ENCODE peak calls at places on chromosomes 5 and 9, in eight cellular contexts. E is K562, F is ovary, P is sigmoid colon, S is Calu3, A is neural progenitor cell, D is keratinocyte, G is GM13976. M is an unnamed sample.

GRCh38 chr5:67301285-67301904 is 104.8 kb upstream of the CD180 start:
- DNase-seq in E (no peak), F (peak), P (peak), S (peak), A (no peak), D (no peak), G (no peak), M (no peak)

GRCh38 chr5:171521219-171521633 is 101.8 kb downstream of the FGF18 start:
- DNase-seq in E (no peak), F (peak), P (no peak), S (peak), A (peak), D (peak), G (no peak), M (no peak)

GRCh38 chr5:157481255-157481654 is 21.2 kb downstream of the NIPAL4 start:
- DNase-seq in E (no peak), F (no peak), P (no peak), S (no peak), A (no peak), D (no peak), G (no peak), M (no peak)

GRCh38 chr5:111447099-111447498 is 65.2 kb downstream of the STARD4 start:
- DNase-seq in E (no peak), F (no peak), P (no peak), S (no peak), A (no peak), D (no peak), G (no peak), M (no peak)

GRCh38 chr5:105931782-105932489 is 1738.8 kb downstream of the EFNA5 start:
- DNase-seq in E (no peak), F (no peak), P (no peak), S (no peak), A (no peak), D (no peak), G (no peak), M (no peak)

GRCh38 chr5:72018158-72018803 is 89.0 kb upstream of the MAP1B start:
- DNase-seq in E (peak), F (no peak), P (no peak), S (peak), A (peak), D (peak), G (peak), M (peak)

GRCh38 chr5:160259341-160259740 is 30.0 kb downstream of the FABP6 start:
- DNase-seq in E (no peak), F (no peak), P (no peak), S (no peak), A (no peak), D (no peak), G (no peak), M (no peak)

GRCh38 chr9:72924116-72924790 is 28.6 kb downstream of the ALDH1A1 start:
- DNase-seq in E (no peak), F (no peak), P (no peak), S (no peak), A (no peak), D (no peak), G (no peak), M (no peak)

GRCh38 chr5:108143581-108143980 is 238.3 kb downstream of the FBXL17 start:
- DNase-seq in E (no peak), F (no peak), P (no peak), S (no peak), A (no peak), D (no peak), G (no peak), M (no peak)

GRCh38 chr5:131867524-131867923 is 70.7 kb upstream of the FNIP1 start:
- DNase-seq in E (no peak), F (no peak), P (no peak), S (no peak), A (no peak), D (no peak), G (no peak), M (no peak)

GRCh38 chr5:187617-188451 is 3.5 kb upstream of the LRRC14B start:
- DNase-seq in E (no peak), F (no peak), P (peak), S (no peak), A (no peak), D (no peak), G (no peak), M (no peak)

GRCh38 chr5:66860199-66860975 is 264.2 kb downstream of the MAST4 start:
- DNase-seq in E (no peak), F (no peak), P (no peak), S (no peak), A (peak), D (no peak), G (no peak), M (no peak)

GRCh38 chr5:120101771-120102170 is 362.3 kb upstream of the PRR16 start:
- DNase-seq in E (no peak), F (no peak), P (no peak), S (no peak), A (no peak), D (no peak), G (no peak), M (no peak)

GRCh38 chr9:87671478-87671877 is 54.4 kb upstream of the CTSL start:
- DNase-seq in E (no peak), F (no peak), P (no peak), S (no peak), A (no peak), D (no peak), G (no peak), M (no peak)

GRCh38 chr9:138112090-138112748 is 234.6 kb downstream of the CACNA1B start:
- DNase-seq in E (no peak), F (no peak), P (no peak), S (no peak), A (no peak), D (no peak), G (peak), M (no peak)

GRCh38 chr5:43874772-43875171 is 271.8 kb downstream of the NNT start:
- DNase-seq in E (no peak), F (no peak), P (no peak), S (no peak), A (no peak), D (no peak), G (no peak), M (no peak)

DNA sequence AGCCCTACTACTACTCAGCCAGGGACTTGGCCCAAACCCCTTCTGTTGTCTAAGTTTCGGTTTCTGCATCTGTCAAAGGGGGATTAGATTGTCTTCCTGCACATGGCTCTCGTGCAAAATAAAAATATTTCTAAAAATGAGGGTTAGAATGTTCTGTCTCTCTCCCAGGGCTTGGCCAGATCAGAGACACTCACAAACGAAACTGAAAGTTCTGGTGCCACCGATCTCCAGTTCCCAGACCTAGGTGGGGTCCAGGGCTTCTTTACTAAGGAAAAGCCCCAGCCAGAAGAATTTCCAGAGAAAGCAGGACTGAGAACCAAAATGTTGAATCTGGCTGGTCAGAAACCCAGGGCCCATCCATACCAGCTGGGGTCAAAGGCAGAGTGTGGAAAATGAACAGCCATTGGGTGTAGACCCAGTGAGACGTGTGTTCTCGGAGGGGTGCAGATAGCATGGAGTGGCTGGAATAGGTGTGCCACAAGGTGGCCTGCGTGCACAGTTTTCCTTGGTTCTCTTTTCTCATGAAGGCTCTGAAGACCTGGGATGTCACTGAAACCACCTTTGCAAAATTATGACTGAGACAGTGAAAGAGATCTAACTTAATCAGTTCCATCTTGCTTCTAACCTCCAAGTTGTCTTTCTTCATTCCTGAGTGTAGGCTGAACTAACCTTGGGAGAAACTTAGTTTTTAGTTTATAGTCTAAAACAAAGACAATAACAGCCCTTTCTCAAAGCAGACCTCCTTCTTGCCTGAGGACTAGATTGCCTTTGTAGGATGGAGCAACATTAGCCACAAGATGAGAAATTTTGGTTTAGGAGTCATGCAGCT is 2.2 kb upstream of the SLC23A1 start:
- DNase-seq in E (peak), F (no peak), P (no peak), S (peak), A (no peak), D (no peak), G (peak), M (peak)
- TF ChIP-seq CTCF in E (peak), F (no peak), P (no peak), S (peak), A (no peak), D (no peak), G (no peak), M (peak)

DNA sequence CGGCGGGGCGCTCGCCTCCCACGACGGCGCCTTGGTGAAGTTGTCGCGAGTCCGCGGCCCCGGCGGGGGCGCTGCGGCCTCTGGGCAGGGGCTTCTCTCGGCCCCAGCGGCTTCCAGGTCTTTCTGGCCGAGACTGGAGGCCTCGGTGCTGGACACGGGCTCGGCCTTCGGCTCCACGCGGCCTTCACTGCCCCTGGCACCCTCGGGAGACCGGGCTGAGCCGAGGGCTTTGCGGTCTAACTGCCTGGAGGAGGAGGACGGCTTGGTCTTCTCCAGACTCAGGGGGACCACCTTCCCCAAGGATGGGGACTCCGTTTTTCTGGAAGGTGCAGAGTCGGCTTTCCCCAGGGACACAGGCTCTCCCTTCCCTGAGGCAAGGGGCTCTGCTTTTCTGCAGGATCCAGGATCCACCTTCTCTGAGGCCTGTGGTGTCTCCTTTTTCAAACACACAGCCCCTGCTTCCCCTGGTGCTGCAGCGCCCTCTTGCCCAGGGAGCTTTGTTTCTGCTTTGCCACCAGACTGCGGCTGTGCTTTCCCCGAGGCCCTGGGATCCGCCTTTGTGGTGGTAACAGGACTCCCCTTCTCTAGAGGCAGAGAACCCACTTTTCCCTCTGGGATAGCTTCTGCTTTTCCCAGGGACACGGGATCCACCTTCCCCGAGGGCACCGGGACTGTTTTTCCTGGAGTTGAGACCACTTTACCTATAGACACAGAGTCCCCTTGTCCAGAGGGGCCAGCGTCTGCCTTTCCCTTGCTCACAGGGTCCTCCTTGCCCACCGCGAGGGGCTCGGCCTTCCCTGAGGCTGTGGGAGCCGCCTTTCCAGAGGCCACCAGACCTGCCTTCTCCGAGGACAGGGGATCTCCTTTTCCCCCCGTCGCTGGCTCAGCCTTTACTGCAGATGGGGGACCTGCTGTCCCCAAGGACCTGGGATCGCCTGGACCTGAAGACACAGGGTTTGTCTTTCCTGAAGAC is 12.3 kb downstream of the GPRIN1 start:
- DNase-seq in E (no peak), F (no peak), P (no peak), S (no peak), A (no peak), D (no peak), G (no peak), M (no peak)
- TF ChIP-seq CTCF in E (no peak), F (no peak), P (no peak), S (no peak), A (no peak), D (no peak), G (no peak), M (no peak)

GRCh38 chr9:132447346-132447745 is 37.3 kb downstream of the CFAP77 start:
- DNase-seq in E (peak), F (no peak), P (no peak), S (no peak), A (peak), D (no peak), G (no peak), M (no peak)
- TF ChIP-seq CTCF in E (peak), F (no peak), P (no peak), S (no peak), A (peak), D (no peak), G (no peak), M (no peak)

DNA sequence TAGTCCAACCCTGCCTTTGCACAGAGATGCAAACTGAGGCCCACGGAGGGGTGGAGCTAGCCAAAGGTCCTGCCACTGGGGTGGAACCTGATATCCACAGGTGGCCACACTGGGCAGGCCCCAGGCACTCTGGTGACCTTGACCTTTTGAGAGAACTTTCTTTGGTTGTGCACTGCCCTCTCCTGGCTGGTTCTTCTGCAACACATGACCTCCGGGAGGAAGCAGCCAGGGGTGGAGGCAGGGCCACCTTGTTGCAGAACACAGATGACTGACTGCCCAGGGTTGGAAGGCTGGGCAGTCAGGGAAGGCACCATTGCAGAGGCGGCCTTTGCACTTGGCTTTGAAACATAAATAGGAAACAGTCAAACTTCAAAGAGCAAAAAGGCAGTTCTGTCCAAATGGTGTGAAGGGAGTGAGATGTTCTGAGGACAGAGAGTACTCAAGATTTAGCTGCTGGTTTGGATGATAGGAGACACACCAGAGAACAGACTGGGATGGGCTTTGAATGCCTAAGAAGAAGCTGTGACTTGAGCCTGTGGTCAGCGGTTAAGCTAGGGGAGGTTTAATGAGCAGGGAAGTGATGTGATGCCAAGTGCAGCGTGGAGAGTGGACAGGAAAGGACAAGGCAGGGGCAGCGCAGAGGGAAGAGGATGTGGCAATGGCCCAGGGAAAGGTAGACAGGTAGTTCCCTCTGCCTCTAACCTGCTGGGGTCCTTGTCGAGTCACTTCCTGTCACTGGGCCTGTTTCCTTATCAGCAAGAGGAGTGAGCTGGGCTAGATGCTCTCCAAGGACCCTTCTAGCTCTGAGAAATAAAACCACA is 6.8 kb upstream of the TCOF1 start:
- DNase-seq in E (peak), F (peak), P (peak), S (peak), A (peak), D (no peak), G (peak), M (peak)
- TF ChIP-seq CTCF in E (peak), F (no peak), P (peak), S (peak), A (peak), D (peak), G (peak), M (peak)

GRCh38 chr5:7396169-7397004 is 449 bp downstream of the ADCY2 start:
- DNase-seq in E (no peak), F (peak), P (no peak), S (peak), A (peak), D (no peak), G (no peak), M (peak)
- TF ChIP-seq CTCF in E (no peak), F (no peak), P (no peak), S (no peak), A (no peak), D (no peak), G (no peak), M (no peak)

GRCh38 chr9:114504341-114505186 is 709 bp downstream of the WHRN start:
- DNase-seq in E (peak), F (peak), P (peak), S (peak), A (peak), D (no peak), G (peak), M (peak)

GRCh38 chr9:114506082-114506390 is 763 bp upstream of the WHRN start:
- DNase-seq in E (no peak), F (no peak), P (no peak), S (no peak), A (no peak), D (no peak), G (no peak), M (no peak)

GRCh38 chr9:114507726-114508125 is 2.5 kb upstream of the WHRN start:
- DNase-seq in E (no peak), F (no peak), P (no peak), S (peak), A (peak), D (no peak), G (peak), M (peak)

GRCh38 chr9:114503522-114504340 is 1.5 kb downstream of the WHRN start:
- DNase-seq in E (no peak), F (no peak), P (no peak), S (no peak), A (no peak), D (no peak), G (no peak), M (no peak)

DNA sequence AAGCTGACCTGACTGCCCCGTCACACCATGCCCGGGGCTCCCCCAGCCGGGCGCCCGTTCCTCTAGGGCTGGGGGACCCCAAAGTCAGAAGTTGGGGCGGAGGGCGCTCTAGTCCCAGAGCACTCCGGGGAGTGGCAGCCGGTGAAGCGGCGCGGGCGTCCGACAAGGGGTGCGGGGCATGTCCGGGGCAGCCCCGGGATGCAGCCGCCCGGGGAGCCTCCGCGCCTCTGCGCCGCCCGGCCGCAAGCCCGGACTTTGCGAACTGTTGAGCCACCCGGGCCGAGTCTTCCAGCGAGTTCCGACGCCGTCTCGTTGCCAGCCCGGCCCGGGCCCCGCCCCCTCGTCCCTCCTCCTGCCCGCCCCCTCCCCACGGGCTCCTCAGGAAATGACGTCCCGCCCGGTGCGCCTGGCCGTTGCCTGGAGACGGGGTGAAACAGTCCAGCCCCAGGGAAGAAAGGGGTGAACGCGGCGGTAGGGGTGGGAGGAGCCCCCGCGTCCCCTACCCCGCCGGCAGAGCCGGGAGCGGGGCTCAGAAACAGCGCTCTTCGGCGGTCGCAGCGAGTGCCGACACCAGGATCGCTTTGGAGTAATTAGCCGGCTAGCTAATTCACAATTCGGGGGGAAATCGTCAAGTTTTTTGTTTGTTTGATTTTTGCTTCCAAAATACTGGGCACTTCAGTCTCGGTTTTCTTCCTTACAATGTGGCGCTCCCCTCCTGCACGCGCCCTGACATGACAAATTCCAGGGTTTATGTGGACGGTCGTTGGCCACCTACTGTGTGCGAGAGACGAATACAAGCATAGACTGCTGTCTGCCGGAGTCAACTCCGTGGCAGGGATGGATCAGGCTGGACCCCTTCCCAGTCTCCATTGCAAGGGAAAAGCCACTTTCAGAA is at the start of gene WHRN:
- DNase-seq in E (peak), F (peak), P (peak), S (peak), A (peak), D (no peak), G (peak), M (peak)
- TF ChIP-seq CTCF in E (no peak), F (no peak), P (no peak), S (no peak), A (peak), D (no peak), G (no peak), M (no peak)

GRCh38 chr9:98365724-98366123 is 110.3 kb upstream of the TBC1D2 start:
- DNase-seq in E (no peak), F (no peak), P (no peak), S (no peak), A (no peak), D (no peak), G (no peak), M (no peak)

GRCh38 chr9:98362624-98363023 is 107.2 kb upstream of the TBC1D2 start:
- DNase-seq in E (no peak), F (no peak), P (no peak), S (no peak), A (no peak), D (no peak), G (no peak), M (no peak)

GRCh38 chr9:98364042-98364441 is 108.6 kb upstream of the TBC1D2 start:
- DNase-seq in E (no peak), F (no peak), P (no peak), S (no peak), A (no peak), D (no peak), G (no peak), M (no peak)

GRCh38 chr9:98367371-98367900 is 112.0 kb upstream of the TBC1D2 start:
- DNase-seq in E (no peak), F (no peak), P (no peak), S (no peak), A (no peak), D (no peak), G (no peak), M (no peak)

GRCh38 chr9:98365227-98365669 is 109.8 kb upstream of the TBC1D2 start:
- DNase-seq in E (peak), F (no peak), P (no peak), S (no peak), A (peak), D (peak), G (no peak), M (no peak)
- TF ChIP-seq CTCF in E (peak), F (no peak), P (no peak), S (peak), A (peak), D (peak), G (peak), M (peak)

GRCh38 chr9:125343518-125344284 is 82.1 kb downstream of the GAPVD1 start:
- DNase-seq in E (no peak), F (no peak), P (no peak), S (no peak), A (peak), D (no peak), G (no peak), M (no peak)
- TF ChIP-seq CTCF in E (no peak), F (no peak), P (no peak), S (no peak), A (no peak), D (no peak), G (no peak), M (no peak)

M was measured in GM20000.